ENCODE peak calls at places on chromosome 14, in six cellular contexts. One of them, this sample, is unnamed. For H3K4me1, the result is how much of the 10 kb centered on the place peaks cover.

GRCh38 chr14:93064411-93065271 is 51.1 kb downstream of the ITPK1 start:
- DNase-seq in right cardiac atrium: no peak
- DNase-seq in SJSA1: no peak
- DNase-seq in colonic mucosa: no peak
- DNase-seq in ascending aorta: no peak
- DNase-seq in uterus: peak
- DNase-seq in this sample: no peak

GRCh38 chr14:91727121-91727520 is 4.8 kb downstream of the CATSPERB start:
- DNase-seq in right cardiac atrium: no peak
- DNase-seq in SJSA1: no peak
- DNase-seq in colonic mucosa: no peak
- DNase-seq in ascending aorta: no peak
- DNase-seq in uterus: no peak
- DNase-seq in this sample: no peak

GRCh38 chr14:26427059-26427458 is 170.8 kb downstream of the NOVA1 start:
- DNase-seq in right cardiac atrium: no peak
- DNase-seq in SJSA1: no peak
- DNase-seq in colonic mucosa: no peak
- DNase-seq in ascending aorta: no peak
- DNase-seq in uterus: no peak
- DNase-seq in this sample: no peak

GRCh38 chr14:36724162-36724561 is 62.5 kb downstream of the PAX9 start:
- DNase-seq in right cardiac atrium: no peak
- DNase-seq in SJSA1: no peak
- DNase-seq in colonic mucosa: no peak
- DNase-seq in ascending aorta: no peak
- DNase-seq in uterus: no peak
- DNase-seq in this sample: no peak

GRCh38 chr14:81953419-81953818 is 419.8 kb upstream of the SEL1L start:
- DNase-seq in right cardiac atrium: no peak
- DNase-seq in SJSA1: no peak
- DNase-seq in colonic mucosa: no peak
- DNase-seq in ascending aorta: no peak
- DNase-seq in uterus: no peak
- DNase-seq in this sample: no peak

GRCh38 chr14:99274346-99275221 is 2.6 kb upstream of the BCL11B start:
- DNase-seq in right cardiac atrium: peak
- DNase-seq in SJSA1: peak
- DNase-seq in colonic mucosa: peak
- DNase-seq in ascending aorta: no peak
- DNase-seq in uterus: no peak
- DNase-seq in this sample: peak

GRCh38 chr14:51883232-51883631 is 22.8 kb downstream of the GNG2 start:
- DNase-seq in right cardiac atrium: no peak
- DNase-seq in SJSA1: no peak
- DNase-seq in colonic mucosa: no peak
- DNase-seq in ascending aorta: no peak
- DNase-seq in uterus: no peak
- DNase-seq in this sample: no peak

GRCh38 chr14:20873370-20874177 is 17.6 kb upstream of the RNASE3 start:
- DNase-seq in right cardiac atrium: peak
- DNase-seq in SJSA1: peak
- DNase-seq in colonic mucosa: peak
- DNase-seq in ascending aorta: no peak
- DNase-seq in uterus: peak
- DNase-seq in this sample: peak

GRCh38 chr14:103887170-103887501 is 39.8 kb upstream of the PPP1R13B start:
- DNase-seq in right cardiac atrium: no peak
- DNase-seq in SJSA1: no peak
- DNase-seq in colonic mucosa: no peak
- DNase-seq in ascending aorta: no peak
- DNase-seq in uterus: no peak
- DNase-seq in this sample: no peak

GRCh38 chr14:72178517-72178916 is 246.3 kb downstream of the RGS6 start:
- DNase-seq in right cardiac atrium: no peak
- DNase-seq in SJSA1: no peak
- DNase-seq in colonic mucosa: no peak
- DNase-seq in ascending aorta: no peak
- DNase-seq in uterus: no peak
- DNase-seq in this sample: no peak
- H3K27ac ChIP-seq in right cardiac atrium: no peak
- H3K27ac ChIP-seq in SJSA1: no peak
- H3K27ac ChIP-seq in colonic mucosa: no peak
- H3K27ac ChIP-seq in ascending aorta: no peak
- H3K27ac ChIP-seq in uterus: no peak
- H3K27ac ChIP-seq in this sample: no peak

GRCh38 chr14:54488318-54488645 is 498 bp downstream of the GMFB start:
- DNase-seq in right cardiac atrium: no peak
- DNase-seq in SJSA1: no peak
- DNase-seq in colonic mucosa: no peak
- DNase-seq in ascending aorta: no peak
- DNase-seq in uterus: no peak
- DNase-seq in this sample: no peak

GRCh38 chr14:54489318-54489683 is 521 bp upstream of the GMFB start:
- DNase-seq in right cardiac atrium: no peak
- DNase-seq in SJSA1: no peak
- DNase-seq in colonic mucosa: no peak
- DNase-seq in ascending aorta: no peak
- DNase-seq in uterus: no peak
- DNase-seq in this sample: no peak

GRCh38 chr14:54488646-54489317 is at the start of gene GMFB:
- DNase-seq in right cardiac atrium: peak
- DNase-seq in SJSA1: peak
- DNase-seq in colonic mucosa: peak
- DNase-seq in ascending aorta: peak
- DNase-seq in uterus: peak
- DNase-seq in this sample: peak

GRCh38 chr14:54487771-54488170 is 1.0 kb downstream of the GMFB start:
- DNase-seq in right cardiac atrium: no peak
- DNase-seq in SJSA1: no peak
- DNase-seq in colonic mucosa: no peak
- DNase-seq in ascending aorta: no peak
- DNase-seq in uterus: no peak
- DNase-seq in this sample: no peak

GRCh38 chr14:54486685-54487084 is 2.1 kb downstream of the GMFB start:
- DNase-seq in right cardiac atrium: no peak
- DNase-seq in SJSA1: no peak
- DNase-seq in colonic mucosa: no peak
- DNase-seq in ascending aorta: no peak
- DNase-seq in uterus: no peak
- DNase-seq in this sample: no peak
- H3K4me1 ChIP-seq in right cardiac atrium: under half
- H3K4me1 ChIP-seq in SJSA1: under half
- H3K4me1 ChIP-seq in colonic mucosa: under half
- H3K4me1 ChIP-seq in ascending aorta: under half
- H3K4me1 ChIP-seq in uterus: under half
- H3K4me1 ChIP-seq in this sample: under half

DNA sequence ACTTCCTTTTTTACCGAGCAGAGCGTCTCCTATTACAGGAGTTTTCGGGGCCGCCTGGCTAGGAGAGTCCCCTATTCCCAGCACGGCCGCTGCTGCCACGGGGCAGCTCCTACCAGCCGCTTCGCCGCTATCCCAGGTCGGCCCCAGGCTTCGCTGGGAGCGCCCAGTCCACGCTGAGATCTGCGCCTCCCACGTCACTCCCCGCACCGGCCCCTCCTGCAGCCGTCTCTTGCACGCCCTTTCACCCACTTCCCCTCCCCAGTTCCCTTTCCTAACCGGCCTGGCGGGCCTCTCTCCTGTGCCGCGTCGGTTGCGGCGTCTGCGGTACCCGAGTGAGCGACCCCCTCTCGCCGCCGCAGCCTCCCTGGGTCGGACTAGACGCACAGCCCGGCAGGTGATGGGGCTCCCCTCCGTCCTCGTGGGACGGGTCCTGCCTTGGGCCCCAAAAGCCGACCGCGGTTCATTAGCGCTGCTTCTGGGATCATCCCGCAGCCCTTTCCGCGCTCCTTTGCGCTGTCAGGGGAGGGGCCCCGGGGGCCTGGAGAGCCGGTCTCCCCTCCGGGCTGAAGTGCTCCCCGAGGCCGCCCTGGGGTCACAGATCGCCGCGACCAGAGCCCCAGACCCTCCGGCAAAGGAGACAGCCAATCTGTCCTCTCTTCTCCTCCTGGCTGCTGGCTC is 1318.4 kb downstream of the TMEM121 start:
- DNase-seq in right cardiac atrium: peak
- DNase-seq in SJSA1: no peak
- DNase-seq in colonic mucosa: peak
- DNase-seq in ascending aorta: no peak
- DNase-seq in uterus: peak
- DNase-seq in this sample: peak
- H3K27ac ChIP-seq in right cardiac atrium: peak
- H3K27ac ChIP-seq in SJSA1: no peak
- H3K27ac ChIP-seq in colonic mucosa: peak
- H3K27ac ChIP-seq in ascending aorta: no peak
- H3K27ac ChIP-seq in uterus: peak
- H3K27ac ChIP-seq in this sample: peak

GRCh38 chr14:68666899-68667298 is 126.0 kb downstream of the ZFP36L1 start:
- DNase-seq in right cardiac atrium: no peak
- DNase-seq in SJSA1: no peak
- DNase-seq in colonic mucosa: no peak
- DNase-seq in ascending aorta: no peak
- DNase-seq in uterus: no peak
- DNase-seq in this sample: no peak

GRCh38 chr14:68665116-68665515 is 127.8 kb downstream of the ZFP36L1 start:
- DNase-seq in right cardiac atrium: no peak
- DNase-seq in SJSA1: no peak
- DNase-seq in colonic mucosa: no peak
- DNase-seq in ascending aorta: no peak
- DNase-seq in uterus: peak
- DNase-seq in this sample: no peak

GRCh38 chr14:68664225-68664681 is 128.6 kb downstream of the ZFP36L1 start:
- DNase-seq in right cardiac atrium: no peak
- DNase-seq in SJSA1: no peak
- DNase-seq in colonic mucosa: no peak
- DNase-seq in ascending aorta: no peak
- DNase-seq in uterus: peak
- DNase-seq in this sample: no peak

GRCh38 chr14:68666206-68666730 is 126.6 kb downstream of the ZFP36L1 start:
- DNase-seq in right cardiac atrium: no peak
- DNase-seq in SJSA1: no peak
- DNase-seq in colonic mucosa: no peak
- DNase-seq in ascending aorta: no peak
- DNase-seq in uterus: no peak
- DNase-seq in this sample: no peak

DNA sequence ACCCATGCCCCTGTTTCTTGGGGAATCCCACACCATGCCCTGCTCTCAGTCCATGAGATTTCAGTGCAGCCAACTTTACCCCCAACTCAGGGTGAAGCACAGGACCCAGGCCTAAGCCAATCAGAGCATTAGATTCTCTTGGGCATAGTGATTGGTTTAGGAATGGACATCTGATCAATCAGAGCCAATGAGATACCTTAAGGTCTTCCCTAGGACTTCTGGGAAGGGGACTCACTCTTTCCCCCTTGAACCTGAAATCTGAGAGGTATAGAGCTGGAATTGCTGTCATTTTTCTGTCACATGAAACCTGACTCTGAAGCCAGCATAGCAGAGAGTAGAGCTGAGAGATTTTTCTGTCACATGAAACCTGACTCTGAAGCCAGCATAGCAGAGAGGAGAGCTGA is 127.1 kb downstream of the ZFP36L1 start:
- DNase-seq in right cardiac atrium: no peak
- DNase-seq in SJSA1: no peak
- DNase-seq in colonic mucosa: no peak
- DNase-seq in ascending aorta: no peak
- DNase-seq in uterus: peak
- DNase-seq in this sample: peak
- H3K4me1 ChIP-seq in right cardiac atrium: under half
- H3K4me1 ChIP-seq in SJSA1: under half
- H3K4me1 ChIP-seq in colonic mucosa: under half
- H3K4me1 ChIP-seq in ascending aorta: under half
- H3K4me1 ChIP-seq in uterus: under half
- H3K4me1 ChIP-seq in this sample: under half

GRCh38 chr14:23403908-23404307 is 4.2 kb downstream of the MYH6 start:
- DNase-seq in right cardiac atrium: no peak
- DNase-seq in SJSA1: no peak
- DNase-seq in colonic mucosa: no peak
- DNase-seq in ascending aorta: no peak
- DNase-seq in uterus: no peak
- DNase-seq in this sample: no peak

GRCh38 chr14:23405096-23405495 is 3.0 kb downstream of the MYH6 start:
- DNase-seq in right cardiac atrium: peak
- DNase-seq in SJSA1: no peak
- DNase-seq in colonic mucosa: no peak
- DNase-seq in ascending aorta: no peak
- DNase-seq in uterus: no peak
- DNase-seq in this sample: no peak

GRCh38 chr14:23405516-23406025 is 2.5 kb downstream of the MYH6 start:
- DNase-seq in right cardiac atrium: peak
- DNase-seq in SJSA1: no peak
- DNase-seq in colonic mucosa: no peak
- DNase-seq in ascending aorta: no peak
- DNase-seq in uterus: no peak
- DNase-seq in this sample: no peak

GRCh38 chr14:23403139-23403438 is 5.0 kb downstream of the MYH6 start:
- DNase-seq in right cardiac atrium: peak
- DNase-seq in SJSA1: no peak
- DNase-seq in colonic mucosa: no peak
- DNase-seq in ascending aorta: no peak
- DNase-seq in uterus: no peak
- DNase-seq in this sample: no peak

DNA sequence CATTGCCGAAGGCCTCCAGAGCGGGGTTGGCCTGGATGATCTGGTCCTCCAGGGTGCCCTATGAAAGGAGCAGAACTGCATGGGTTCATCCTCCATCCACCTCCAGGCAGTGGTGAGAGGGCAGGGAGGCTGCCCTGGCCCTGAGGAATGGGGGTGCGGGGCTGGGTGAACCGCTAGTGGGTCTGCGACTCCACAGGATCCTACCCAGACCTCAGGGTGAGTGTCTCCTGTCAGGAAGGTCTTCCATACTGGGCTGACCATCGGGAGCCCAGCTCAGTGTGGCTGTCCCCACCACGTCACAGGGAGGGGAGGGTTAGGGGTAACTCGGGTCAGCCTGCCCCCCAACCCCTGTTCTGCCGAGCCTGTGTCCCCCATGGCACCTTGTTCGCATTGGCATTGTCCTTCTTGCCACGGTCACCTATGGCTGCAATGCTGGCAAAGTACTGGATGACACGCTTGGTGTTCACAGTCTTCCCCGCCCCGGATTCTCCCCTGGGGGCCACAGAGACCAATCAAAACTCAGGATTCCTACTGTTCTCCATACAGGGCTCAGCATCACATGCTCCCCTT is 3.7 kb downstream of the MYH6 start:
- DNase-seq in right cardiac atrium: peak
- DNase-seq in SJSA1: no peak
- DNase-seq in colonic mucosa: no peak
- DNase-seq in ascending aorta: no peak
- DNase-seq in uterus: no peak
- DNase-seq in this sample: no peak
- H3K27ac ChIP-seq in right cardiac atrium: peak
- H3K27ac ChIP-seq in SJSA1: no peak
- H3K27ac ChIP-seq in colonic mucosa: no peak
- H3K27ac ChIP-seq in ascending aorta: no peak
- H3K27ac ChIP-seq in uterus: no peak
- H3K27ac ChIP-seq in this sample: no peak

GRCh38 chr14:65849558-65849957 is 437.0 kb downstream of the FUT8 start:
- DNase-seq in right cardiac atrium: no peak
- DNase-seq in SJSA1: no peak
- DNase-seq in colonic mucosa: no peak
- DNase-seq in ascending aorta: no peak
- DNase-seq in uterus: no peak
- DNase-seq in this sample: no peak
- H3K4me1 ChIP-seq in right cardiac atrium: under half
- H3K4me1 ChIP-seq in SJSA1: under half
- H3K4me1 ChIP-seq in colonic mucosa: under half
- H3K4me1 ChIP-seq in ascending aorta: under half
- H3K4me1 ChIP-seq in uterus: under half
- H3K4me1 ChIP-seq in this sample: half or more

GRCh38 chr14:102776761-102777710 is at the start of gene TRAF3:
- DNase-seq in right cardiac atrium: peak
- DNase-seq in SJSA1: peak
- DNase-seq in colonic mucosa: peak
- DNase-seq in ascending aorta: no peak
- DNase-seq in uterus: peak
- DNase-seq in this sample: peak
- H3K27ac ChIP-seq in right cardiac atrium: peak
- H3K27ac ChIP-seq in SJSA1: peak
- H3K27ac ChIP-seq in colonic mucosa: peak
- H3K27ac ChIP-seq in ascending aorta: peak
- H3K27ac ChIP-seq in uterus: peak
- H3K27ac ChIP-seq in this sample: peak

This sample was measured in CD8-positive, alpha-beta T cell.